ENCODE peak calls at places on chromosomes 12 and 14, in four cellular contexts. One of them, this sample, is unnamed.

GRCh38 chr14:70563869-70564268 is 29.1 kb upstream of the ADAM20 start:
- DNase-seq in K562: no peak
- DNase-seq in HCT116: no peak
- DNase-seq in GM12878: no peak
- DNase-seq in this sample: no peak

GRCh38 chr14:99754141-99755067 is 38.8 kb upstream of the EML1 start:
- DNase-seq in K562: no peak
- DNase-seq in HCT116: no peak
- DNase-seq in GM12878: no peak
- DNase-seq in this sample: no peak

GRCh38 chr12:93226356-93226755 is 151.4 kb upstream of the NUDT4 start:
- DNase-seq in GM12878: no peak
- DNase-seq in K562: no peak
- DNase-seq in HCT116: no peak
- DNase-seq in this sample: no peak

GRCh38 chr12:79747274-79747673 is 56.5 kb upstream of the PAWR start:
- DNase-seq in HCT116: no peak
- DNase-seq in GM12878: no peak
- DNase-seq in K562: no peak
- DNase-seq in this sample: no peak

GRCh38 chr12:79183946-79184345 is 319.4 kb downstream of the SYT1 start:
- DNase-seq in K562: no peak
- DNase-seq in GM12878: no peak
- DNase-seq in HCT116: no peak
- DNase-seq in this sample: no peak

GRCh38 chr12:57740656-57741412 is 2.3 kb upstream of the AGAP2 start:
- DNase-seq in GM12878: peak; percentile 53
- DNase-seq in K562: no peak
- DNase-seq in HCT116: no peak
- DNase-seq in this sample: no peak

GRCh38 chr12:92424338-92424737 is 278.5 kb upstream of the PLEKHG7 start:
- DNase-seq in GM12878: no peak
- DNase-seq in K562: no peak
- DNase-seq in HCT116: no peak
- DNase-seq in this sample: peak; percentile 38

GRCh38 chr12:27148373-27148772 is 66.0 kb upstream of the C12orf71 start:
- DNase-seq in GM12878: no peak
- DNase-seq in HCT116: no peak
- DNase-seq in K562: no peak
- DNase-seq in this sample: no peak

GRCh38 chr14:24284501-24285035 is 13.2 kb upstream of the RABGGTA start:
- DNase-seq in HCT116: no peak
- DNase-seq in GM12878: no peak
- DNase-seq in K562: no peak
- DNase-seq in this sample: no peak
- TF ChIP-seq JUND in HCT116: no peak
- TF ChIP-seq JUND in GM12878: no peak
- TF ChIP-seq JUND in K562: no peak
- TF ChIP-seq JUND in this sample: no peak

GRCh38 chr12:89160716-89161123 is 191.6 kb downstream of the DUSP6 start:
- DNase-seq in K562: peak; percentile 8
- DNase-seq in HCT116: no peak
- DNase-seq in GM12878: no peak
- DNase-seq in this sample: no peak
- H3K4me2 ChIP-seq in K562: no peak overlapping the region
- H3K4me2 ChIP-seq in HCT116: no peak overlapping the region
- H3K4me2 ChIP-seq in GM12878: no peak overlapping the region
- H3K4me2 ChIP-seq in this sample: no peak overlapping the region

GRCh38 chr12:10621278-10621677 is 7.9 kb upstream of the MAGOHB start:
- DNase-seq in K562: no peak
- DNase-seq in GM12878: no peak
- DNase-seq in HCT116: no peak
- DNase-seq in this sample: no peak
- TF ChIP-seq JUND in K562: no peak
- TF ChIP-seq JUND in GM12878: no peak
- TF ChIP-seq JUND in HCT116: no peak
- TF ChIP-seq JUND in this sample: no peak

DNA sequence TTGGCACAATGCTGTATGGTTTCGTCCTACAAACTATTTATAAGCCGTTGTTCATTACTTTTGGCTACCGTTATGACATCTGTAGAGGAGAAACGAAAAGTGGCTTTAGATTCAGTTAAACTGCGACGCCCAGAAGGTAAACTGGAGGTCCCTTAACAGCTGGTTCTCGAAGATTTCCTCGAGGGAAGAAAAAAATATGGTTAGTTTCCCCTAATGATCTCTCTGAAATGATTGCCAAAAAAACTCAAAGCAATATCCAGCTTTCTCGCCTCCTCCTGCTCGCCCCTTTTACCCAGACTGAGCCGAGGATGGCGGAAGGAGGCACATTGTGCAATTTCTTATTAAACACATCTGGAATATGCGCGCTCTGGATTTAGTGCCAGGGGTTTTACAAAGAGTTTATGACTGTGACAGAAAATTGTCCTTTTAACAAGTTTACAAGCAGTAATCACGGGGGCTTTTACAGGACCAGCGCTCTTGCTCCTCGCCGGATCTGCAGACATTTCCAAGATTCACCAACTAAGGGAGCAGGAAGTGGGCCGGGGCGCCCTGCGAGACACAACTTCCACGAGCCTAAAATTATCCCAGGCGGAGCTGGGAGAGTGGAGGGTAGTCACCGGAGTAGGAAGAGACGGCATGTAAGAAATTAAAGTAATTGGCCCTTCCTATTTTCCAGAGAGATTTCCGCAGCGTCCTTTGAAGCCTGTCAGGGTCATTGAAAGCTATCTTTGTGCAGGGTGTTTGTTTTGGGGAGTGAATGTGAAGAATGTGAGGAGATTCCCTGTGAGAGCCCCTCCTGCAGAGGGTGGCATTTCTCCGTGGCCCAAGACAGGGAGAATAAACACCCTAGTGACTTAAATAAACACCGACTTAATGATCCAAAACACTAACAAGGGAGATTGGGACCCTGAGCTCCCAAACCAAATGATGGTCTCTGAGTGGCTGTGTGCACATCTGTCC is 5.6 kb downstream of the SIX1 start:
- DNase-seq in GM12878: no peak
- DNase-seq in K562: no peak
- DNase-seq in HCT116: no peak
- DNase-seq in this sample: no peak
- H3K4me2 ChIP-seq in GM12878: no peak overlapping the region
- H3K4me2 ChIP-seq in K562: no peak overlapping the region
- H3K4me2 ChIP-seq in HCT116: no peak overlapping the region
- H3K4me2 ChIP-seq in this sample: peak overlapping the region; percentile 73